ENCODE peak calls at places on chromosomes 5 and 9, in eight cellular contexts. H is aorta, X is kidney, P is spleen, V is K562, C is neural progenitor cell, D is mammary epithelial cell, Q is mesendoderm. I is an unnamed sample.
A peak's percentile ranks its signal among the peaks of the same experiment; 100 is the strongest.

GRCh38 chr5:7391688-7392400 is 4.1 kb upstream of the ADCY2 start:
- DNase-seq in H (no peak), X (no peak), P (no peak), V (no peak), C (no peak), D (no peak), Q (no peak), I (no peak)

GRCh38 chr5:142151436-142152382 is 43.1 kb downstream of the NDFIP1 start:
- DNase-seq in H (peak; percentile 52), X (no peak), P (no peak), V (peak; percentile 58), C (peak; percentile 66), D (peak; percentile 37), Q (peak; percentile 83), I (peak; percentile 72)

GRCh38 chr9:34311499-34312225 is 17.4 kb downstream of the KIF24 start:
- DNase-seq in H (no peak), X (no peak), P (no peak), V (no peak), C (no peak), D (no peak), Q (no peak), I (no peak)

GRCh38 chr5:68304421-68305052 is 89.0 kb downstream of the PIK3R1 start:
- DNase-seq in H (no peak), X (no peak), P (no peak), V (no peak), C (no peak), D (peak; percentile 40), Q (no peak), I (no peak)

GRCh38 chr5:140633081-140633471 is at the start of gene CD14:
- DNase-seq in H (peak; percentile 84), X (peak; percentile 84), P (peak; percentile 81), V (no peak), C (no peak), D (peak; percentile 61), Q (no peak), I (no peak)

GRCh38 chr9:94867281-94867841 is 140.9 kb downstream of the AOPEP start:
- DNase-seq in H (peak; percentile 70), X (peak; percentile 81), P (no peak), V (peak; percentile 31), C (peak; percentile 50), D (peak; percentile 77), Q (peak; percentile 33), I (no peak)

GRCh38 chr5:67268233-67269011 is 71.8 kb upstream of the CD180 start:
- DNase-seq in H (peak; percentile 57), X (peak; percentile 85), P (no peak), V (no peak), C (peak; percentile 71), D (peak; percentile 85), Q (no peak), I (no peak)

GRCh38 chr5:81232449-81233079 is 558 bp upstream of the CKMT2 start:
- DNase-seq in H (peak; percentile 92), X (peak; percentile 82), P (no peak), V (no peak), C (no peak), D (no peak), Q (no peak), I (no peak)

GRCh38 chr5:116573279-116573616 is 1.4 kb downstream of the SEMA6A start:
- DNase-seq in H (no peak), X (peak; percentile 80), P (peak; percentile 78), V (no peak), C (peak; percentile 70), D (peak; percentile 14), Q (peak; percentile 64), I (peak; percentile 77)

GRCh38 chr5:539469-540214 is 15.4 kb upstream of the SLC9A3 start:
- DNase-seq in H (peak; percentile 40), X (peak; percentile 49), P (peak; percentile 70), V (no peak), C (no peak), D (no peak), Q (no peak), I (no peak)

GRCh38 chr5:68432682-68433081 is 217.1 kb downstream of the PIK3R1 start:
- DNase-seq in H (no peak), X (no peak), P (no peak), V (no peak), C (no peak), D (no peak), Q (no peak), I (no peak)

GRCh38 chr9:133572821-133573361 is 36.3 kb downstream of the FAM163B start:
- DNase-seq in H (peak; percentile 84), X (no peak), P (no peak), V (no peak), C (no peak), D (no peak), Q (no peak), I (no peak)

GRCh38 chr9:98992885-98993569 is 49.3 kb downstream of the COL15A1 start:
- DNase-seq in H (no peak), X (no peak), P (no peak), V (no peak), C (no peak), D (no peak), Q (no peak), I (peak; percentile 24)

GRCh38 chr9:110880123-110880522 is 158.1 kb downstream of the LPAR1 start:
- DNase-seq in H (no peak), X (no peak), P (no peak), V (no peak), C (peak; percentile 35), D (no peak), Q (peak; percentile 10), I (no peak)

GRCh38 chr5:39274388-39275085 is 55.2 kb upstream of the FYB1 start:
- DNase-seq in H (no peak), X (no peak), P (no peak), V (no peak), C (no peak), D (no peak), Q (no peak), I (no peak)

GRCh38 chr9:93117924-93118862 is 15.9 kb downstream of the NINJ1 start:
- DNase-seq in H (peak; percentile 31), X (peak; percentile 51), P (peak; percentile 67), V (no peak), C (no peak), D (no peak), Q (no peak), I (peak; percentile 29)
- H3K4me1 ChIP-seq in H (no peaks in the 10 kb centered on the region), X (peaks cover 17% of the 10 kb centered on the region), P (peaks cover 32% of the 10 kb centered on the region), V (peaks cover 52% of the 10 kb centered on the region), C (no peaks in the 10 kb centered on the region), D (peaks cover 15% of the 10 kb centered on the region), Q (no peaks in the 10 kb centered on the region), I (peaks cover 5% of the 10 kb centered on the region)

DNA sequence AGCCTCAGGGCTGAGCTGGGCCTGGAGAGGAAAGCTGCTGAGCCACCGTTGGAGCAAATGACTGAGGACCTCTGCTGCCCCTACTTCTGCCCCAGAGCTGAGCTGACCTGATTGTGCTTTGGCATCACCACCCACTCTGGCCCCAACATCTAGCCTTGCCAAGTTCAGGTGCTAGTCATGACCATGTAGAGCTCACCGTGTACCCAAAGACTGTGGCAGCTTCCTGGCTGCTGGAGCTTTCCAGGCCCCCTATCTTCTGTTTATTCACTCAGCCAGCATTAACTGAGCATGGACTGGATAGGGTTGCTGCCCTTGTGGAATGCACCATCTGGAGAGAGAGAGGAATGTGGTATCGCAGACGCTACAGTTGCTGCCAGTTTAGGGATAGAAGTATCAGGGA is 49.1 kb downstream of the JADE2 start:
- DNase-seq in H (no peak), X (no peak), P (no peak), V (no peak), C (no peak), D (no peak), Q (no peak), I (no peak)
- H3K27ac ChIP-seq in H (no peak overlapping the region), X (no peak overlapping the region), P (no peak overlapping the region), V (no peak overlapping the region), C (no peak overlapping the region), D (no peak overlapping the region), Q (no peak overlapping the region), I (no peak overlapping the region)

DNA sequence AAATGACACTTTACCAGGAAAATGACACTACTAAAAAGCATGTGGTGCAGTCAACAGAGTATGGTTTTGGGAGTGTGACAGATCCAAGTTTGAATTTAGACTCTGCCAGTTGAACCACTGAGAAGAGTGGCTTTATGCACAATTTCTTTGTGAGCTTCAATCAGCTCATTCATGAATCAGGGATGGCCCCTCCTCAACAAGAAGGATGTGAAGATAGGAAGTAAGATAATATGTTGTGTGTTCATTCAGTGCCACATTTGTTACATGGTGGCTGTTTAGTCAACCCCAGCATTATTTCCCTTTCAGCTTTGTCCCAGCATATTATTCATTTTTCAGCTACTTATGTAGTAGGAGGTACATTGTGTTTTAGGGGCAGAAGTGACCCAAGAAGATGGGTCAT is 140.1 kb downstream of the TLE4 start:
- DNase-seq in H (no peak), X (no peak), P (no peak), V (no peak), C (no peak), D (no peak), Q (no peak), I (no peak)
- H3K36me3 ChIP-seq in H (peaks cover 11% of the 10 kb centered on the region), X (peaks cover 7% of the 10 kb centered on the region), P (peaks cover 48% of the 10 kb centered on the region), V (no peaks in the 10 kb centered on the region), C (peaks cover 59% of the 10 kb centered on the region), D (peaks cover 1% of the 10 kb centered on the region), Q (no peaks in the 10 kb centered on the region), I (peaks cover 10% of the 10 kb centered on the region)

GRCh38 chr5:80198920-80199319 is 56.9 kb downstream of the SERINC5 start:
- DNase-seq in H (no peak), X (no peak), P (no peak), V (no peak), C (no peak), D (no peak), Q (no peak), I (no peak)

GRCh38 chr5:80198399-80198798 is 57.4 kb downstream of the SERINC5 start:
- DNase-seq in H (peak; percentile 53), X (no peak), P (no peak), V (no peak), C (no peak), D (no peak), Q (no peak), I (no peak)

GRCh38 chr5:80193421-80193820 is 62.4 kb downstream of the SERINC5 start:
- DNase-seq in H (no peak), X (no peak), P (no peak), V (no peak), C (peak; percentile 77), D (no peak), Q (no peak), I (no peak)

GRCh38 chr5:80194470-80194869 is 61.4 kb downstream of the SERINC5 start:
- DNase-seq in H (no peak), X (no peak), P (no peak), V (no peak), C (no peak), D (no peak), Q (no peak), I (peak; percentile 42)

GRCh38 chr5:80195837-80196400 is 59.9 kb downstream of the SERINC5 start:
- DNase-seq in H (no peak), X (no peak), P (no peak), V (no peak), C (no peak), D (no peak), Q (no peak), I (peak; percentile 43)
- H3K4me1 ChIP-seq in H (peaks cover 8% of the 10 kb centered on the region), X (peaks cover 11% of the 10 kb centered on the region), P (peaks cover 13% of the 10 kb centered on the region), V (peaks cover 5% of the 10 kb centered on the region), C (peaks cover 50% of the 10 kb centered on the region), D (peaks cover 7% of the 10 kb centered on the region), Q (peaks cover 17% of the 10 kb centered on the region), I (peaks cover 12% of the 10 kb centered on the region)

I was measured in endodermal cell.